ENCODE peak calls at places on chromosomes 11 and 22, in eight cellular contexts. X is NCI-H510A; H is stimulated activated CD8-positive, alpha-beta memory T cell treated with anti-CD3 and anti-CD28 coated beads, Interleukin-2, amount 100 ng/mL, for 48 hours; C is aorta; P is Panc1; L is Daoy; M is NCI-H460; F is GM04504. R is an unnamed sample.

GRCh38 chr11:76240666-76241065 is 34.4 kb upstream of the WNT11 start:
- DNase-seq in X (no peak), H (no peak), C (peak; percentile 61), P (no peak), L (no peak), M (no peak), F (no peak), R (no peak)

GRCh38 chr11:44096360-44097188 is 1.1 kb downstream of the EXT2 start:
- DNase-seq in X (no peak), H (no peak), C (peak; percentile 75), P (no peak), L (peak; percentile 60), M (no peak), F (peak; percentile 27), R (no peak)

GRCh38 chr22:41401781-41402648 is 20.3 kb downstream of the TEF start:
- DNase-seq in X (no peak), H (no peak), C (peak; percentile 80), P (no peak), L (peak; percentile 68), M (no peak), F (peak; percentile 64), R (no peak)

GRCh38 chr22:19598054-19598855 is 74.0 kb upstream of the CLDN5 start:
- DNase-seq in X (no peak), H (no peak), C (no peak), P (no peak), L (peak; percentile 27), M (no peak), F (no peak), R (no peak)

GRCh38 chr11:112157274-112157766 is 6.6 kb downstream of the IL18 start:
- DNase-seq in X (no peak), H (no peak), C (no peak), P (peak; percentile 99), L (peak; percentile 94), M (peak; percentile 94), F (peak; percentile 98), R (no peak)

GRCh38 chr11:57657290-57658022 is at the start of gene CLP1:
- DNase-seq in X (peak; percentile 97), H (peak; percentile 97), C (peak; percentile 100), P (peak; percentile 92), L (peak; percentile 99), M (peak; percentile 97), F (peak; percentile 98), R (peak; percentile 97)

GRCh38 chr11:9802291-9802861 is 138.5 kb downstream of the SWAP70 start:
- DNase-seq in X (no peak), H (no peak), C (no peak), P (no peak), L (no peak), M (peak; percentile 21), F (peak; percentile 91), R (no peak)

GRCh38 chr11:101775033-101775432 is 139.8 kb upstream of the CEP126 start:
- DNase-seq in X (no peak), H (no peak), C (no peak), P (no peak), L (no peak), M (no peak), F (no peak), R (no peak)

GRCh38 chr22:39773976-39774539 is 119.5 kb downstream of the ENTHD1 start:
- DNase-seq in X (no peak), H (no peak), C (no peak), P (no peak), L (peak; percentile 23), M (no peak), F (no peak), R (no peak)

GRCh38 chr11:30321321-30321720 is 1.6 kb upstream of the ARL14EP start:
- DNase-seq in X (no peak), H (no peak), C (no peak), P (no peak), L (no peak), M (no peak), F (no peak), R (no peak)

GRCh38 chr22:40436460-40437431 is 66.4 kb downstream of the SGSM3 start:
- DNase-seq in X (no peak), H (no peak), C (no peak), P (peak; percentile 36), L (peak; percentile 25), M (peak; percentile 30), F (peak; percentile 28), R (peak; percentile 7)

GRCh38 chr11:43937434-43938411 is 4.7 kb upstream of the C11orf96 start:
- DNase-seq in X (no peak), H (no peak), C (peak; percentile 71), P (no peak), L (peak; percentile 46), M (no peak), F (no peak), R (no peak)

GRCh38 chr11:2580061-2580421 is 119.8 kb downstream of the KCNQ1OT1 start:
- DNase-seq in X (no peak), H (no peak), C (peak; percentile 60), P (no peak), L (no peak), M (no peak), F (no peak), R (no peak)

R was measured in activated CD8-positive, alpha-beta memory T cell treated with anti-CD3 and anti-CD28 coated beads for 48 hours.